ENCODE peak calls at places on chromosomes 12 and 14, in six cellular contexts. One of them, this sample, is unnamed. For H3K4me1, the result is how much of the 10 kb centered on the place peaks cover.

GRCh38 chr12:19822476-19822875 is 383.2 kb downstream of the AEBP2 start:
- DNase-seq in stomach: no peak
- DNase-seq in tibial artery: no peak
- DNase-seq in K562: no peak
- DNase-seq in sigmoid colon: no peak
- DNase-seq in left lung: no peak
- DNase-seq in this sample: no peak

GRCh38 chr14:25237845-25238244 is 187.9 kb upstream of the STXBP6 start:
- DNase-seq in stomach: no peak
- DNase-seq in sigmoid colon: no peak
- DNase-seq in K562: no peak
- DNase-seq in left lung: no peak
- DNase-seq in tibial artery: no peak
- DNase-seq in this sample: peak

GRCh38 chr14:100674428-100674827 is 52.3 kb upstream of the DLK1 start:
- DNase-seq in sigmoid colon: no peak
- DNase-seq in tibial artery: no peak
- DNase-seq in K562: no peak
- DNase-seq in left lung: no peak
- DNase-seq in stomach: no peak
- DNase-seq in this sample: no peak

GRCh38 chr12:20410746-20411145 is 42.4 kb downstream of the PDE3A start:
- DNase-seq in tibial artery: no peak
- DNase-seq in left lung: no peak
- DNase-seq in K562: no peak
- DNase-seq in stomach: no peak
- DNase-seq in sigmoid colon: no peak
- DNase-seq in this sample: no peak

GRCh38 chr12:10016881-10017280 is 6.5 kb downstream of the CLEC12B start:
- DNase-seq in left lung: no peak
- DNase-seq in sigmoid colon: no peak
- DNase-seq in K562: no peak
- DNase-seq in tibial artery: no peak
- DNase-seq in stomach: no peak
- DNase-seq in this sample: no peak

GRCh38 chr14:105067140-105067968 is 2.1 kb upstream of the GPR132 start:
- DNase-seq in sigmoid colon: no peak
- DNase-seq in K562: no peak
- DNase-seq in left lung: peak
- DNase-seq in tibial artery: peak
- DNase-seq in stomach: no peak
- DNase-seq in this sample: no peak

GRCh38 chr14:103543721-103544626 is 15.0 kb downstream of the TRMT61A start:
- DNase-seq in tibial artery: peak
- DNase-seq in K562: no peak
- DNase-seq in sigmoid colon: peak
- DNase-seq in left lung: peak
- DNase-seq in stomach: no peak
- DNase-seq in this sample: no peak

GRCh38 chr14:94451091-94451751 is 1.4 kb downstream of the SERPINA11 start:
- DNase-seq in K562: no peak
- DNase-seq in left lung: no peak
- DNase-seq in stomach: no peak
- DNase-seq in tibial artery: no peak
- DNase-seq in sigmoid colon: no peak
- DNase-seq in this sample: no peak

GRCh38 chr14:37320106-37320505 is 122.4 kb downstream of the MIPOL1 start:
- DNase-seq in stomach: no peak
- DNase-seq in tibial artery: no peak
- DNase-seq in left lung: no peak
- DNase-seq in sigmoid colon: no peak
- DNase-seq in K562: no peak
- DNase-seq in this sample: no peak

GRCh38 chr12:26833692-26834168 is 736 bp upstream of the ITPR2 start:
- DNase-seq in left lung: peak
- DNase-seq in sigmoid colon: peak
- DNase-seq in stomach: peak
- DNase-seq in tibial artery: peak
- DNase-seq in K562: peak
- DNase-seq in this sample: peak

GRCh38 chr12:10498042-10498441 is 7.6 kb upstream of the EIF2S3B start:
- DNase-seq in sigmoid colon: no peak
- DNase-seq in stomach: no peak
- DNase-seq in K562: no peak
- DNase-seq in tibial artery: no peak
- DNase-seq in left lung: no peak
- DNase-seq in this sample: no peak

GRCh38 chr12:30500532-30500931 is 195.1 kb downstream of the IPO8 start:
- DNase-seq in K562: no peak
- DNase-seq in stomach: no peak
- DNase-seq in left lung: no peak
- DNase-seq in tibial artery: no peak
- DNase-seq in sigmoid colon: no peak
- DNase-seq in this sample: no peak

GRCh38 chr14:76133103-76133502 is 18.6 kb upstream of the GPATCH2L start:
- DNase-seq in sigmoid colon: no peak
- DNase-seq in K562: peak
- DNase-seq in stomach: no peak
- DNase-seq in left lung: no peak
- DNase-seq in tibial artery: no peak
- DNase-seq in this sample: no peak

GRCh38 chr12:124515981-124516380 is 51.4 kb downstream of the NCOR2 start:
- DNase-seq in K562: no peak
- DNase-seq in left lung: no peak
- DNase-seq in sigmoid colon: no peak
- DNase-seq in tibial artery: no peak
- DNase-seq in stomach: peak
- DNase-seq in this sample: no peak

GRCh38 chr12:29543036-29543435 is 45.5 kb upstream of the OVCH1 start:
- DNase-seq in left lung: no peak
- DNase-seq in tibial artery: no peak
- DNase-seq in sigmoid colon: no peak
- DNase-seq in K562: no peak
- DNase-seq in stomach: no peak
- DNase-seq in this sample: no peak

GRCh38 chr12:42084522-42084921 is 60.2 kb downstream of the GXYLT1 start:
- DNase-seq in sigmoid colon: no peak
- DNase-seq in stomach: no peak
- DNase-seq in K562: no peak
- DNase-seq in tibial artery: no peak
- DNase-seq in left lung: no peak
- DNase-seq in this sample: no peak

GRCh38 chr12:54549774-54550451 is 512 bp downstream of the PDE1B start:
- DNase-seq in K562: no peak
- DNase-seq in tibial artery: no peak
- DNase-seq in stomach: no peak
- DNase-seq in left lung: no peak
- DNase-seq in sigmoid colon: peak
- DNase-seq in this sample: peak

GRCh38 chr12:123379391-123379790 is 4.5 kb upstream of the KMT5A start:
- DNase-seq in K562: no peak
- DNase-seq in tibial artery: no peak
- DNase-seq in left lung: no peak
- DNase-seq in sigmoid colon: no peak
- DNase-seq in stomach: no peak
- DNase-seq in this sample: no peak

GRCh38 chr12:67442347-67442841 is 173.2 kb downstream of the CAND1 start:
- DNase-seq in stomach: no peak
- DNase-seq in left lung: no peak
- DNase-seq in sigmoid colon: no peak
- DNase-seq in tibial artery: no peak
- DNase-seq in K562: no peak
- DNase-seq in this sample: peak

GRCh38 chr14:99562848-99563748 is 40.9 kb downstream of the CCDC85C start:
- DNase-seq in left lung: peak
- DNase-seq in K562: peak
- DNase-seq in stomach: peak
- DNase-seq in tibial artery: peak
- DNase-seq in sigmoid colon: peak
- DNase-seq in this sample: peak

GRCh38 chr14:91227183-91227628 is 17.3 kb downstream of the GPR68 start:
- DNase-seq in stomach: no peak
- DNase-seq in left lung: no peak
- DNase-seq in sigmoid colon: no peak
- DNase-seq in tibial artery: no peak
- DNase-seq in K562: no peak
- DNase-seq in this sample: no peak

GRCh38 chr12:15131462-15131861 is 89.8 kb downstream of the RERG start:
- DNase-seq in stomach: no peak
- DNase-seq in K562: no peak
- DNase-seq in tibial artery: no peak
- DNase-seq in left lung: no peak
- DNase-seq in sigmoid colon: no peak
- DNase-seq in this sample: no peak

GRCh38 chr14:105419305-105420091 is at the start of gene MTA1:
- DNase-seq in left lung: peak
- DNase-seq in stomach: peak
- DNase-seq in K562: peak
- DNase-seq in tibial artery: no peak
- DNase-seq in sigmoid colon: no peak
- DNase-seq in this sample: peak

GRCh38 chr14:64971890-64972785 is at the start of gene RAB15:
- DNase-seq in stomach: peak
- DNase-seq in sigmoid colon: no peak
- DNase-seq in tibial artery: peak
- DNase-seq in K562: peak
- DNase-seq in left lung: peak
- DNase-seq in this sample: peak

GRCh38 chr14:33685698-33686097 is 265.2 kb downstream of the EGLN3 start:
- DNase-seq in K562: no peak
- DNase-seq in sigmoid colon: no peak
- DNase-seq in left lung: no peak
- DNase-seq in stomach: no peak
- DNase-seq in tibial artery: no peak
- DNase-seq in this sample: no peak

DNA sequence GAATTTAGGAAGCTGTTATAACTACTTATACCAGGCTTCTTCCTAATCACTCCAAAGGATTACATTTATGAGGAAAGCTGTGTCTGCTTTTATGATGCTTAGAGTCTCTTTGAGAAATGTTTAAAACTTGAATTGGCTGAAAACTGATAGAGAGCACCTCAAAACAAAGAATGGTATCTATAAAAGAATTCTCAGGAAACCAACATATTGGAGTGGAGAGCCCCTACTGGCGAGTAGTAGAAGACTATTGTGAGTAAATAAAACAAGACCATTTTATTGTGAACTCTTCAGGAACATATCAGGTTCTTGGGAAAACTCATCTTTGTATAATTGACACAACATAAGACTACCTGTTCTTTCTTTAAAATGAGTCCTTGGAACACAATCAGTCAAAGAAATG is 578.6 kb downstream of the RERGL start:
- DNase-seq in tibial artery: no peak
- DNase-seq in stomach: no peak
- DNase-seq in left lung: no peak
- DNase-seq in K562: no peak
- DNase-seq in sigmoid colon: no peak
- DNase-seq in this sample: no peak
- TF ChIP-seq CTCF in tibial artery: no peak
- TF ChIP-seq CTCF in stomach: no peak
- TF ChIP-seq CTCF in left lung: no peak
- TF ChIP-seq CTCF in K562: no peak
- TF ChIP-seq CTCF in sigmoid colon: no peak
- TF ChIP-seq CTCF in this sample: no peak

GRCh38 chr12:11741434-11742092 is 92.1 kb downstream of the ETV6 start:
- DNase-seq in left lung: no peak
- DNase-seq in tibial artery: no peak
- DNase-seq in K562: no peak
- DNase-seq in stomach: no peak
- DNase-seq in sigmoid colon: no peak
- DNase-seq in this sample: no peak

GRCh38 chr12:11734781-11735180 is 85.3 kb downstream of the ETV6 start:
- DNase-seq in K562: no peak
- DNase-seq in stomach: no peak
- DNase-seq in tibial artery: no peak
- DNase-seq in left lung: no peak
- DNase-seq in sigmoid colon: no peak
- DNase-seq in this sample: no peak

GRCh38 chr12:11743333-11743732 is 93.9 kb downstream of the ETV6 start:
- DNase-seq in sigmoid colon: no peak
- DNase-seq in stomach: no peak
- DNase-seq in tibial artery: no peak
- DNase-seq in K562: no peak
- DNase-seq in left lung: no peak
- DNase-seq in this sample: no peak

GRCh38 chr12:11739980-11740379 is 90.5 kb downstream of the ETV6 start:
- DNase-seq in left lung: no peak
- DNase-seq in K562: no peak
- DNase-seq in sigmoid colon: no peak
- DNase-seq in stomach: no peak
- DNase-seq in tibial artery: no peak
- DNase-seq in this sample: no peak

GRCh38 chr12:11738450-11738849 is 89.0 kb downstream of the ETV6 start:
- DNase-seq in K562: no peak
- DNase-seq in sigmoid colon: no peak
- DNase-seq in left lung: no peak
- DNase-seq in stomach: peak
- DNase-seq in tibial artery: no peak
- DNase-seq in this sample: peak
- H3K4me1 ChIP-seq in K562: under half
- H3K4me1 ChIP-seq in sigmoid colon: under half
- H3K4me1 ChIP-seq in left lung: half or more
- H3K4me1 ChIP-seq in stomach: under half
- H3K4me1 ChIP-seq in tibial artery: half or more
- H3K4me1 ChIP-seq in this sample: under half

GRCh38 chr12:121129705-121130147 is 3.0 kb upstream of the P2RX7 start:
- DNase-seq in tibial artery: no peak
- DNase-seq in left lung: no peak
- DNase-seq in K562: no peak
- DNase-seq in sigmoid colon: no peak
- DNase-seq in stomach: no peak
- DNase-seq in this sample: no peak
- H3K27ac ChIP-seq in tibial artery: peak
- H3K27ac ChIP-seq in left lung: peak
- H3K27ac ChIP-seq in K562: peak
- H3K27ac ChIP-seq in sigmoid colon: peak
- H3K27ac ChIP-seq in stomach: peak
- H3K27ac ChIP-seq in this sample: no peak

GRCh38 chr12:39502657-39503056 is 59.7 kb upstream of the KIF21A start:
- DNase-seq in K562: no peak
- DNase-seq in tibial artery: no peak
- DNase-seq in sigmoid colon: no peak
- DNase-seq in left lung: no peak
- DNase-seq in stomach: no peak
- DNase-seq in this sample: no peak

GRCh38 chr12:39505025-39505424 is 62.1 kb upstream of the KIF21A start:
- DNase-seq in tibial artery: no peak
- DNase-seq in K562: no peak
- DNase-seq in sigmoid colon: no peak
- DNase-seq in left lung: no peak
- DNase-seq in stomach: no peak
- DNase-seq in this sample: no peak

GRCh38 chr12:39499296-39499695 is 56.4 kb upstream of the KIF21A start:
- DNase-seq in tibial artery: no peak
- DNase-seq in left lung: no peak
- DNase-seq in sigmoid colon: no peak
- DNase-seq in stomach: no peak
- DNase-seq in K562: no peak
- DNase-seq in this sample: no peak

GRCh38 chr12:39505562-39505961 is 62.6 kb upstream of the KIF21A start:
- DNase-seq in K562: no peak
- DNase-seq in left lung: no peak
- DNase-seq in sigmoid colon: no peak
- DNase-seq in tibial artery: no peak
- DNase-seq in stomach: no peak
- DNase-seq in this sample: no peak

GRCh38 chr12:39503445-39503844 is 60.5 kb upstream of the KIF21A start:
- DNase-seq in left lung: no peak
- DNase-seq in tibial artery: no peak
- DNase-seq in stomach: no peak
- DNase-seq in sigmoid colon: no peak
- DNase-seq in K562: no peak
- DNase-seq in this sample: no peak
- TF ChIP-seq CTCF in left lung: no peak
- TF ChIP-seq CTCF in tibial artery: no peak
- TF ChIP-seq CTCF in stomach: no peak
- TF ChIP-seq CTCF in sigmoid colon: no peak
- TF ChIP-seq CTCF in K562: peak
- TF ChIP-seq CTCF in this sample: no peak

This sample was measured in thyroid gland.